ENCODE peak calls at places on chromosomes 3 and 15, in five cellular contexts. X, Q, N, T and I are unnamed samples. For H3K4me1, the result is how much of the 10 kb centered on the place peaks cover.

GRCh38 chr3:78517932-78518331 is 1249.9 kb downstream of the ROBO1 start:
- DNase-seq in X (no peak), N (no peak), T (no peak), Q (no peak), I (no peak)

GRCh38 chr15:48177383-48177874 is 666 bp downstream of the MYEF2 start:
- DNase-seq in T (no peak), Q (peak), N (no peak), X (peak), I (no peak)

GRCh38 chr3:47394867-47395266 is 14.0 kb downstream of the PTPN23 start:
- DNase-seq in T (no peak), X (peak), Q (no peak), N (no peak), I (no peak)

GRCh38 chr3:171851685-171852084 is 8.5 kb downstream of the TMEM212 start:
- DNase-seq in N (no peak), T (no peak), Q (peak), X (peak), I (no peak)

GRCh38 chr3:121111914-121112612 is 204.1 kb downstream of the STXBP5L start:
- DNase-seq in T (peak), X (no peak), N (no peak), Q (no peak), I (no peak)

GRCh38 chr3:105867690-105868449 is 942 bp downstream of the CBLB start:
- DNase-seq in Q (peak), N (no peak), X (no peak), T (no peak), I (no peak)

GRCh38 chr3:192303235-192303634 is 424.1 kb downstream of the FGF12 start:
- DNase-seq in X (no peak), T (peak), N (no peak), Q (peak), I (no peak)

GRCh38 chr3:147384210-147385058 is 21.9 kb downstream of the ZIC4 start:
- DNase-seq in Q (no peak), N (no peak), X (no peak), T (peak), I (no peak)

GRCh38 chr15:38545179-38545578 is 19.4 kb downstream of the RASGRP1 start:
- DNase-seq in Q (peak), X (no peak), N (no peak), T (no peak), I (no peak)

GRCh38 chr3:67381667-67382272 is 272.6 kb downstream of the SUCLG2 start:
- DNase-seq in Q (peak), T (peak), N (no peak), X (peak), I (no peak)

GRCh38 chr15:81312790-81313543 is 11.0 kb downstream of the STARD5 start:
- DNase-seq in T (no peak), X (peak), N (peak), Q (peak), I (peak)

GRCh38 chr3:23999012-23999641 is 54.0 kb downstream of the NR1D2 start:
- DNase-seq in Q (peak), X (peak), N (peak), T (peak), I (peak)

GRCh38 chr15:87518957-87519356 is 737.6 kb downstream of the NTRK3 start:
- DNase-seq in N (no peak), T (no peak), Q (no peak), X (no peak), I (no peak)

GRCh38 chr3:13835246-13835645 is 44.6 kb downstream of the WNT7A start:
- DNase-seq in N (no peak), Q (no peak), T (no peak), X (no peak), I (no peak)

GRCh38 chr3:151639096-151639740 is 94.5 kb upstream of the AADACL2 start:
- DNase-seq in N (no peak), Q (no peak), T (no peak), X (no peak), I (no peak)

DNA sequence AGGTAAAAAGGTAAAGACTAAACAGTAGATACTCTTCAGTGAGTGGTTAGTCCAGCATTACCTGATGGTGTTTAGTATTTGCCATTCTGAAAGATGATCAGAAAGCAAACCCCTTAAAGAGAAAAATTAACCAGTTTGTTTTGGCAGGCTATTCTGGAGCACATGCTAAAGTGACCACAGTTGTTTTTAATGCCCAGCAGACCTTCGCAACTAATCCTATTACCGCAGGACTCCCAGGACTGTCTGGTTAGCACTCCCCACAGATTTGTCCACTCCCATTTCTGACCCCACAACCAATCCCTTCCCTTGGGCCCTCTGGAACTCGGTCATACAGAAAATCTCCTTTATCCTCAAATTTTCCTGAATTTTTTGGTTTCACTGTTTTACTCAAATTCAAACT is 104.2 kb downstream of the RBMS3 start:
- DNase-seq in N (no peak), X (peak), Q (peak), T (peak), I (no peak)
- H3K4me1 ChIP-seq in N (under half), X (under half), Q (under half), T (under half), I (under half)

GRCh38 chr15:89781891-89782618 is 5.9 kb downstream of the MESP2 start:
- DNase-seq in X (peak), Q (peak), T (no peak), N (no peak), I (no peak)
- H3K27ac ChIP-seq in X (no peak), Q (no peak), T (no peak), N (no peak), I (no peak)

GRCh38 chr3:141384157-141384556 is 15.9 kb downstream of the ZBTB38 start:
- DNase-seq in Q (no peak), X (peak), N (no peak), T (no peak), I (no peak)
- H3K4me3 ChIP-seq in Q (no peak), X (no peak), N (no peak), T (no peak), I (no peak)

DNA sequence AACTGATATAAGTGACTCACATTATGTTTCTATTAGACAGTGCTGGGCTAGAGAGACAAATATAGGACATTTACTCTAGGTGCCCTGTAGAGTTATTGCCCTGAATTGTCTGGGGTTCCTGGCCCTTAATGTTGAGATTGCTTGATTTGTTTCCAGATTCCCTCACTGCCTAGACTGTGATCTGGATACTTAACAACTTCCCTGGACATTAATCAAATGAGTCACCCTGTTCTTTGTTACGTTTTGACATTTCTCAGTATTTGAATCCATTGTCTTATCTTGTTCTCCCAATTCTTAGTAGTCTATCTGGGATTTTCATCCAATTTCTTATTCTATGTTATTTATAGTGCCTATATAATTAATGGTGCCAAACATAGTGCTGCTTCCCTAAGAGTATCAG is 65.8 kb downstream of the DTWD1 start:
- DNase-seq in Q (peak), X (peak), N (no peak), T (no peak), I (no peak)
- H3K4me1 ChIP-seq in Q (under half), X (under half), N (under half), T (under half), I (under half)

GRCh38 chr3:64215559-64215958 is 9.7 kb downstream of the PRICKLE2 start:
- DNase-seq in N (no peak), X (no peak), T (no peak), Q (no peak), I (no peak)

GRCh38 chr3:64215084-64215483 is 10.2 kb downstream of the PRICKLE2 start:
- DNase-seq in T (no peak), X (no peak), N (no peak), Q (no peak), I (no peak)

GRCh38 chr3:64213224-64213893 is 11.9 kb downstream of the PRICKLE2 start:
- DNase-seq in Q (peak), T (no peak), N (no peak), X (no peak), I (no peak)

GRCh38 chr3:64214697-64215018 is 10.6 kb downstream of the PRICKLE2 start:
- DNase-seq in Q (peak), N (no peak), X (peak), T (no peak), I (no peak)

DNA sequence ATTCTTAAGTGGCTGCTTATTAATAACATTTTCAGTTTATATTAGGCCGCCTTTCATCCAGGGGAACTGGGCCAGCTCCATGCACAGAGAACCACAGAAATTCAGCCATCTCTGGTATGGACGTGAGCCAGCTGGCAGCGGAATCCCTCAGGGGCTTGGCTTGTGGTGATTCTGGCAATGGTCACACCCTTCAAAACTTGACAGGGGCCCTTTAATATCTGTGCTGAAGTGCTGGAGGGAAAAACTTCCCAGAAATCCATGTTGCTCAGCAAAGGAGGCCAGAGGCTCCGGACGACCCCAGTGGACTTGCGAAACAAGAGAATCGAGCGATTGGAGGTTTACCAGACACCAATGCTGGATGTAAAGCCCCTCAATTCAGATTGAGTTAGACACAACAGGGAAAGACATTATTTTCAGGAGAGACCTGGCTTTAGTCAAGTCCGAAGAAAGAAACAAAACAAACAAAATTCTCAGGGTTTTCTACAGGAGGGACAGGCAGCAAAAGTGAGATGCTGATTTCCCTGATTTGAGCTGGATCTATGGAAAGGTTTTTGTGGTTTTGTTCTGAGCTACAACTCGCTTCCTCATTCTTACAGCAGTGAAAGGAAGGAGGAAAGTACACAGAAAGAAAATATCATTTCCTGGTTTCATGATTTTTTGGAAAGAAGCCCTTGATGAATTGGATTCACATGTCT is 11.1 kb downstream of the PRICKLE2 start:
- DNase-seq in T (no peak), X (peak), Q (peak), N (peak), I (peak)
- H3K27ac ChIP-seq in T (no peak), X (peak), Q (no peak), N (peak), I (no peak)

GRCh38 chr15:59972241-59972640 is 31.9 kb upstream of the FOXB1 start:
- DNase-seq in Q (no peak), T (no peak), N (no peak), X (no peak), I (no peak)

GRCh38 chr15:59976480-59976879 is 27.6 kb upstream of the FOXB1 start:
- DNase-seq in N (no peak), T (no peak), X (no peak), Q (no peak), I (no peak)
- H3K4me3 ChIP-seq in N (no peak), T (no peak), X (no peak), Q (no peak), I (no peak)

GRCh38 chr3:11379238-11379823 is 107.1 kb downstream of the ATG7 start:
- DNase-seq in N (no peak), Q (peak), X (peak), T (peak), I (no peak)
- H3K4me1 ChIP-seq in N (under half), Q (under half), X (under half), T (under half), I (under half)

GRCh38 chr3:39288300-39288808 is 8.5 kb upstream of the CX3CR1 start:
- DNase-seq in X (peak), T (peak), Q (peak), N (peak), I (peak)
- H3K27ac ChIP-seq in X (no peak), T (no peak), Q (no peak), N (no peak), I (no peak)

GRCh38 chr15:73049564-73050215 is 2.6 kb upstream of the NEO1 start:
- DNase-seq in N (no peak), T (peak), X (peak), Q (no peak), I (no peak)
- H3K4me3 ChIP-seq in N (no peak), T (no peak), X (no peak), Q (no peak), I (no peak)

GRCh38 chr3:2937055-2937454 is 173.1 kb downstream of the IL5RA start:
- DNase-seq in T (no peak), N (no peak), X (no peak), Q (no peak), I (no peak)
- H3K4me1 ChIP-seq in T (under half), N (under half), X (under half), Q (under half), I (under half)